ENCODE peak calls at places on chromosome 11, in five cellular contexts. Y, D, Q, K and F are unnamed samples.

GRCh38 chr11:73542175-73542574 is 55.7 kb downstream of the FAM168A start:
- DNase-seq in Y (no peak), D (no peak), Q (no peak), K (no peak), F (peak)

GRCh38 chr11:47171856-47172255 is 4.8 kb downstream of the ARFGAP2 start:
- DNase-seq in Y (no peak), D (no peak), Q (no peak), K (no peak), F (no peak)

GRCh38 chr11:27807594-27807993 is 107.3 kb upstream of the BDNF start:
- DNase-seq in Y (no peak), D (no peak), Q (no peak), K (peak), F (peak)

GRCh38 chr11:129795089-129795488 is 20.6 kb upstream of the TMEM45B start:
- DNase-seq in Y (no peak), D (no peak), Q (no peak), K (no peak), F (no peak)

GRCh38 chr11:110376711-110377324 is 52.9 kb upstream of the FDX1 start:
- DNase-seq in Y (peak), D (peak), Q (peak), K (peak), F (peak)

GRCh38 chr11:2846470-2846869 is 39.1 kb downstream of the CDKN1C start:
- DNase-seq in Y (no peak), D (no peak), Q (no peak), K (no peak), F (no peak)

GRCh38 chr11:44814881-44815592 is 88.3 kb downstream of the TSPAN18 start:
- DNase-seq in Y (no peak), D (no peak), Q (no peak), K (peak), F (peak)

GRCh38 chr11:66313321-66314185 is 3.3 kb downstream of the CD248 start:
- DNase-seq in Y (peak), D (no peak), Q (no peak), K (peak), F (peak)

GRCh38 chr11:89660234-89660633 is 49.9 kb upstream of the TRIM77 start:
- DNase-seq in Y (no peak), D (no peak), Q (no peak), K (no peak), F (no peak)
- TF ChIP-seq CTCF in Y (no peak), D (no peak), Q (no peak), K (no peak), F (no peak)

DNA sequence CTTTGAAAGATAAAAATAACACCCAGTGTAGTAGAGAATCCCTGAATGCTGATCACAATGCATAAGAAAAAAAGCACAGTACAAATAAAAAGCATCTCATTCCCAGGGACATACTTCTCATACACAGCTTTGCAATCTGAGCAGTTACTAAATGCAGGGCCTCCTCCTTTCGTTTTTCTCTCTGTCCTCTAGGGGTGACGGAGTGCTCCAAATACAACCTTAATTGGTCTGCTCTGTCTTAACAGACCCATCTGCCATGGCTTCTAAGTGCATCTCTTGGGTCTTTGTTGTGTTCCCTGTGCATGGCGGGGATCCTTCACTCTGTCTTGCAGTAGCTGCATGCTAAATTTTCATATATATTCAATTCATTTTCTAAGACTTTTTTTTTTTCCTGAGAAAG is 1114.2 kb upstream of the RAG2 start:
- DNase-seq in Y (no peak), D (no peak), Q (no peak), K (peak), F (no peak)
- H3K4me3 ChIP-seq in Y (no peak), D (no peak), Q (no peak), K (no peak), F (no peak)

DNA sequence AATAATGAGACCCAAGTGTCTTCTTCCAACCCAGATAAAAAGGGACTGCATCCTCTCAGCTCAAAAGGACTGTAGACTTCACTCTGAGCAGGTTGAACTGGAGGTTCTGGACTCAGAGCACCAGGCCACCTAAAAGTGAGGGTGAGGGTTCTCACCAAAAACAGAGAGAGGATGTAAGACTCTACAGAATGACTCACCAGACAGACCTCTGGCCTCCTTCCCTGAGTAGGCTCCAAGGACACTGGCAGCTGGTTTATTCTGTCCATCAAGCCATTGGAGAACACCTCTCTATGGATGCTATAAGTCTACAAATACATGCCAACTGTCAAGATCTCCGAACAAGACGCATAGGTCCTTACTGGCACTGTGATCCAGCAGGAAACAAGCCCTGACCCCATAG is 27.2 kb downstream of the FEZ1 start:
- DNase-seq in Y (no peak), D (no peak), Q (no peak), K (no peak), F (no peak)
- TF ChIP-seq CTCF in Y (no peak), D (no peak), Q (no peak), K (no peak), F (no peak)

GRCh38 chr11:67996051-67996450 is 7.8 kb downstream of the UNC93B1 start:
- DNase-seq in Y (no peak), D (peak), Q (no peak), K (no peak), F (no peak)

GRCh38 chr11:67997460-67997921 is 6.4 kb downstream of the UNC93B1 start:
- DNase-seq in Y (no peak), D (peak), Q (no peak), K (no peak), F (no peak)

GRCh38 chr11:67998150-67999045 is 5.5 kb downstream of the UNC93B1 start:
- DNase-seq in Y (no peak), D (peak), Q (peak), K (no peak), F (no peak)

GRCh38 chr11:67999201-67999629 is 4.7 kb downstream of the UNC93B1 start:
- DNase-seq in Y (no peak), D (peak), Q (no peak), K (no peak), F (no peak)

DNA sequence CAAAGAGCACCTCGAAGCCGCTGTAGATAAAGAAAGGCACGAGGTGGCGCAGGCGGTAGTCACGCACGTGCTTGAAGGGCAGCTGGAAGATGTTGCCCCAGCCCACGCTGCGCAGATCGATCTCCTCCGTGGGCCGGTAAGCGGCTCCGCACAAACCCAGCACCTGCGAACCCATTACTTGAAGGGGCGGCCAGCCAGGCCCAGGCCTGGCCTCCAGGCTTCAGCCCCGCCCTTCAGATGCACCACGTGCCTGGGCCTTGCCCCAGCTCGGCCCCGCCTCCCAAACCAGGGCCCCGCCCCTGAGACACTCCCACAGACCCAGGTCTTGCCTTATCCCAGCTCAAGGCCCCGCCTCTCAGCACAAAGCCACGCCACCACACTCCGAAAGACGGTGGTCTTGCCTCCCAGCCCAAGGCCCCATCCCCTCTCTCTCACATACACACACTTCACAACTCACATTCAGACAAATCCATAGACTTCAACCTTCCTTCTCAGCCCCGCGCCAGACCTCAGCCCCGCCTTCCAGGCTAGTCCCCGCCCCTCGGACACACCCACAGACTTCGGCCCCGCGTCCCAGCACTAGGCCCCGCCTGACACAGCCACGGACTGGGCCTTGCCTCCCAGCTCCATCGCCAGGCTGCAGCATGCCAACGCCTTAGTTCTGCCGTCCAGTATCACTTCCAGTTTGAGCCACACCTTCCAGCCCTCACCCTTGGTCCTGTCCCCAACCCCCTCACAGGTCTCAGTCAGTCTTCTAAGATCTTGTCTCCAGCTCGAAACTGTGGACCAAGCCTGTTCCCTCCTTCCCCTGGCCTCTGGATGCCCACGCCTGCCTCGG is 7.1 kb downstream of the UNC93B1 start:
- DNase-seq in Y (peak), D (peak), Q (peak), K (peak), F (peak)
- H3K4me3 ChIP-seq in Y (no peak), D (no peak), Q (peak), K (no peak), F (peak)

GRCh38 chr11:96091476-96091875 is 167.6 kb upstream of the MTMR2 start:
- DNase-seq in Y (no peak), D (peak), Q (no peak), K (no peak), F (no peak)
- TF ChIP-seq CTCF in Y (peak), D (peak), Q (no peak), K (peak), F (peak)